ENCODE peak calls at places on chromosomes 6 and 20, in ten cellular contexts. One of them, this sample, is unnamed.

GRCh38 chr6:2579241-2579761 is 171.4 kb downstream of the MYLK4 start:
- DNase-seq in stomach: no peak
- DNase-seq in tibial nerve: no peak
- DNase-seq in GM12865: no peak
- DNase-seq in left ventricle myocardium inferior: peak; percentile 21
- DNase-seq in lower lobe of right lung: peak; percentile 61
- DNase-seq in Panc1: no peak
- DNase-seq in tibial artery: no peak
- DNase-seq in heart right ventricle: peak; percentile 60
- DNase-seq in psoas muscle: no peak
- DNase-seq in this sample: no peak

GRCh38 chr20:43766395-43766794 is 39.6 kb upstream of the GTSF1L start:
- DNase-seq in GM12865: no peak
- DNase-seq in psoas muscle: no peak
- DNase-seq in stomach: no peak
- DNase-seq in left ventricle myocardium inferior: peak; percentile 72
- DNase-seq in lower lobe of right lung: no peak
- DNase-seq in tibial nerve: no peak
- DNase-seq in heart right ventricle: peak; percentile 65
- DNase-seq in tibial artery: no peak
- DNase-seq in Panc1: no peak
- DNase-seq in this sample: no peak

GRCh38 chr20:47663354-47664067 is 121.8 kb downstream of the SULF2 start:
- DNase-seq in stomach: peak; percentile 79
- DNase-seq in GM12865: peak; percentile 78
- DNase-seq in psoas muscle: peak; percentile 87
- DNase-seq in Panc1: peak; percentile 50
- DNase-seq in lower lobe of right lung: peak; percentile 83
- DNase-seq in heart right ventricle: peak; percentile 76
- DNase-seq in tibial artery: peak; percentile 86
- DNase-seq in left ventricle myocardium inferior: peak; percentile 71
- DNase-seq in tibial nerve: peak; percentile 70
- DNase-seq in this sample: peak; percentile 4

GRCh38 chr6:159594750-159595117 is 98.3 kb downstream of the SOD2 start:
- DNase-seq in Panc1: peak; percentile 33
- DNase-seq in GM12865: no peak
- DNase-seq in psoas muscle: no peak
- DNase-seq in tibial artery: no peak
- DNase-seq in tibial nerve: no peak
- DNase-seq in stomach: no peak
- DNase-seq in lower lobe of right lung: no peak
- DNase-seq in heart right ventricle: no peak
- DNase-seq in left ventricle myocardium inferior: no peak
- DNase-seq in this sample: peak; percentile 62

GRCh38 chr20:36307412-36308317 is 1.5 kb downstream of the DLGAP4 start:
- DNase-seq in left ventricle myocardium inferior: no peak
- DNase-seq in tibial artery: no peak
- DNase-seq in GM12865: no peak
- DNase-seq in lower lobe of right lung: no peak
- DNase-seq in Panc1: no peak
- DNase-seq in stomach: peak; percentile 16
- DNase-seq in tibial nerve: no peak
- DNase-seq in heart right ventricle: no peak
- DNase-seq in psoas muscle: no peak
- DNase-seq in this sample: no peak

GRCh38 chr20:57998276-57998675 is 230.2 kb downstream of the ANKRD60 start:
- DNase-seq in lower lobe of right lung: no peak
- DNase-seq in GM12865: no peak
- DNase-seq in stomach: no peak
- DNase-seq in left ventricle myocardium inferior: no peak
- DNase-seq in psoas muscle: no peak
- DNase-seq in tibial artery: peak; percentile 44
- DNase-seq in Panc1: no peak
- DNase-seq in tibial nerve: no peak
- DNase-seq in heart right ventricle: no peak
- DNase-seq in this sample: no peak

GRCh38 chr6:19368511-19368910 is 468.7 kb upstream of the ID4 start:
- DNase-seq in GM12865: no peak
- DNase-seq in left ventricle myocardium inferior: no peak
- DNase-seq in heart right ventricle: no peak
- DNase-seq in tibial nerve: no peak
- DNase-seq in Panc1: no peak
- DNase-seq in lower lobe of right lung: no peak
- DNase-seq in stomach: no peak
- DNase-seq in tibial artery: no peak
- DNase-seq in psoas muscle: no peak
- DNase-seq in this sample: peak; percentile 46

GRCh38 chr6:119887671-119888070 is 538.1 kb upstream of the MAN1A1 start:
- DNase-seq in psoas muscle: no peak
- DNase-seq in Panc1: no peak
- DNase-seq in GM12865: no peak
- DNase-seq in left ventricle myocardium inferior: no peak
- DNase-seq in lower lobe of right lung: no peak
- DNase-seq in tibial artery: no peak
- DNase-seq in tibial nerve: no peak
- DNase-seq in stomach: no peak
- DNase-seq in heart right ventricle: no peak
- DNase-seq in this sample: no peak

GRCh38 chr6:56073315-56073714 is 174.1 kb downstream of the COL21A1 start:
- DNase-seq in psoas muscle: no peak
- DNase-seq in GM12865: no peak
- DNase-seq in left ventricle myocardium inferior: no peak
- DNase-seq in heart right ventricle: peak; percentile 34
- DNase-seq in stomach: no peak
- DNase-seq in tibial nerve: no peak
- DNase-seq in Panc1: no peak
- DNase-seq in lower lobe of right lung: no peak
- DNase-seq in tibial artery: no peak
- DNase-seq in this sample: no peak

GRCh38 chr20:62219992-62220665 is at the start of gene HRH3:
- DNase-seq in stomach: peak; percentile 53
- DNase-seq in heart right ventricle: no peak
- DNase-seq in GM12865: peak; percentile 20
- DNase-seq in lower lobe of right lung: no peak
- DNase-seq in left ventricle myocardium inferior: no peak
- DNase-seq in tibial nerve: no peak
- DNase-seq in psoas muscle: peak; percentile 72
- DNase-seq in tibial artery: no peak
- DNase-seq in Panc1: no peak
- DNase-seq in this sample: no peak

GRCh38 chr20:4814696-4815252 is 93.1 kb downstream of the PRND start:
- DNase-seq in left ventricle myocardium inferior: peak; percentile 35
- DNase-seq in lower lobe of right lung: peak; percentile 76
- DNase-seq in stomach: peak; percentile 44
- DNase-seq in psoas muscle: no peak
- DNase-seq in GM12865: peak; percentile 92
- DNase-seq in Panc1: no peak
- DNase-seq in tibial nerve: no peak
- DNase-seq in heart right ventricle: no peak
- DNase-seq in tibial artery: peak; percentile 69
- DNase-seq in this sample: no peak

GRCh38 chr6:44580901-44581300 is 193.4 kb downstream of the CDC5L start:
- DNase-seq in left ventricle myocardium inferior: no peak
- DNase-seq in stomach: no peak
- DNase-seq in tibial nerve: no peak
- DNase-seq in heart right ventricle: no peak
- DNase-seq in GM12865: no peak
- DNase-seq in psoas muscle: no peak
- DNase-seq in tibial artery: no peak
- DNase-seq in Panc1: no peak
- DNase-seq in lower lobe of right lung: no peak
- DNase-seq in this sample: no peak

GRCh38 chr6:68635706-68636513 is 828 bp downstream of the ADGRB3 start:
- DNase-seq in Panc1: no peak
- DNase-seq in heart right ventricle: no peak
- DNase-seq in left ventricle myocardium inferior: peak; percentile 23
- DNase-seq in lower lobe of right lung: no peak
- DNase-seq in tibial nerve: no peak
- DNase-seq in psoas muscle: peak; percentile 55
- DNase-seq in stomach: no peak
- DNase-seq in tibial artery: no peak
- DNase-seq in GM12865: peak; percentile 9
- DNase-seq in this sample: no peak

GRCh38 chr20:20606881-20607280 is 105.6 kb downstream of the RALGAPA2 start:
- DNase-seq in psoas muscle: no peak
- DNase-seq in Panc1: no peak
- DNase-seq in tibial artery: no peak
- DNase-seq in left ventricle myocardium inferior: no peak
- DNase-seq in heart right ventricle: no peak
- DNase-seq in GM12865: no peak
- DNase-seq in lower lobe of right lung: no peak
- DNase-seq in stomach: no peak
- DNase-seq in tibial nerve: no peak
- DNase-seq in this sample: no peak

GRCh38 chr6:155259202-155259601 is 4.6 kb upstream of the CLDN20 start:
- DNase-seq in GM12865: no peak
- DNase-seq in psoas muscle: no peak
- DNase-seq in left ventricle myocardium inferior: no peak
- DNase-seq in stomach: no peak
- DNase-seq in lower lobe of right lung: no peak
- DNase-seq in tibial artery: no peak
- DNase-seq in heart right ventricle: no peak
- DNase-seq in Panc1: no peak
- DNase-seq in tibial nerve: no peak
- DNase-seq in this sample: no peak

GRCh38 chr6:167441653-167442644 is 117.1 kb downstream of the TTLL2 start:
- DNase-seq in stomach: no peak
- DNase-seq in GM12865: no peak
- DNase-seq in left ventricle myocardium inferior: no peak
- DNase-seq in psoas muscle: no peak
- DNase-seq in lower lobe of right lung: no peak
- DNase-seq in tibial artery: no peak
- DNase-seq in tibial nerve: no peak
- DNase-seq in Panc1: no peak
- DNase-seq in heart right ventricle: peak; percentile 22
- DNase-seq in this sample: no peak
- H3K4me3 ChIP-seq in stomach: no peak overlapping the region
- H3K4me3 ChIP-seq in GM12865: no peak overlapping the region
- H3K4me3 ChIP-seq in left ventricle myocardium inferior: no peak overlapping the region
- H3K4me3 ChIP-seq in psoas muscle: no peak overlapping the region
- H3K4me3 ChIP-seq in lower lobe of right lung: no peak overlapping the region
- H3K4me3 ChIP-seq in tibial artery: no peak overlapping the region
- H3K4me3 ChIP-seq in tibial nerve: no peak overlapping the region
- H3K4me3 ChIP-seq in Panc1: no peak overlapping the region
- H3K4me3 ChIP-seq in heart right ventricle: no peak overlapping the region
- H3K4me3 ChIP-seq in this sample: no peak overlapping the region

DNA sequence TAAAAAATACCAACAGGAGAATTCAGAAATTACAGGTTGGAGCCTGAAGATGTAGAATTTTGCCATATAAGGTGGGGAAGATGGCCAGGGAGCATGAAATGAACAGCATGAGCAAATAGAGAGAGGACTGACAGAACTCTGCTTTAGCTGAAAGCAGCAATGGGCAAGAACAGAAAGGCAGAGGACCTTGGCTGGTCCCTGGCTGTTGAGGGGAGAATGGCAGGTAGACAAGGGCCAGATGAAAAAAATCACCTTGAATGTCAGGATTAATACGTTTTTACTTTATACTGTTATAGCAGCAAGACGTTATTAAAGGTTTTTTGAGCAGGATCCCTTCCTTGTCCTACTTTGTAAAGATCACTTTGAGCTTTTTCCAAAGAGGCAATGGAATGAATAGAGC is 991 bp downstream of the PPIL1 start:
- DNase-seq in tibial nerve: no peak
- DNase-seq in Panc1: no peak
- DNase-seq in psoas muscle: no peak
- DNase-seq in left ventricle myocardium inferior: no peak
- DNase-seq in GM12865: peak; percentile 25
- DNase-seq in heart right ventricle: no peak
- DNase-seq in lower lobe of right lung: no peak
- DNase-seq in tibial artery: no peak
- DNase-seq in stomach: no peak
- DNase-seq in this sample: no peak
- TF ChIP-seq CTCF in tibial nerve: no peak
- TF ChIP-seq CTCF in Panc1: peak; percentile 22
- TF ChIP-seq CTCF in psoas muscle: no peak
- TF ChIP-seq CTCF in left ventricle myocardium inferior: no peak
- TF ChIP-seq CTCF in GM12865: peak; percentile 6
- TF ChIP-seq CTCF in heart right ventricle: peak; percentile 16
- TF ChIP-seq CTCF in lower lobe of right lung: no peak
- TF ChIP-seq CTCF in tibial artery: no peak
- TF ChIP-seq CTCF in stomach: no peak
- TF ChIP-seq CTCF in this sample: peak; percentile 50

GRCh38 chr20:24962510-24962909 is 13.4 kb downstream of the CST7 start:
- DNase-seq in heart right ventricle: no peak
- DNase-seq in lower lobe of right lung: no peak
- DNase-seq in psoas muscle: no peak
- DNase-seq in left ventricle myocardium inferior: no peak
- DNase-seq in tibial artery: no peak
- DNase-seq in stomach: no peak
- DNase-seq in Panc1: no peak
- DNase-seq in tibial nerve: no peak
- DNase-seq in GM12865: no peak
- DNase-seq in this sample: no peak
- H3K4me3 ChIP-seq in heart right ventricle: no peak overlapping the region
- H3K4me3 ChIP-seq in lower lobe of right lung: no peak overlapping the region
- H3K4me3 ChIP-seq in psoas muscle: no peak overlapping the region
- H3K4me3 ChIP-seq in left ventricle myocardium inferior: no peak overlapping the region
- H3K4me3 ChIP-seq in tibial artery: no peak overlapping the region
- H3K4me3 ChIP-seq in stomach: no peak overlapping the region
- H3K4me3 ChIP-seq in Panc1: no peak overlapping the region
- H3K4me3 ChIP-seq in tibial nerve: no peak overlapping the region
- H3K4me3 ChIP-seq in GM12865: no peak overlapping the region
- H3K4me3 ChIP-seq in this sample: no peak overlapping the region

DNA sequence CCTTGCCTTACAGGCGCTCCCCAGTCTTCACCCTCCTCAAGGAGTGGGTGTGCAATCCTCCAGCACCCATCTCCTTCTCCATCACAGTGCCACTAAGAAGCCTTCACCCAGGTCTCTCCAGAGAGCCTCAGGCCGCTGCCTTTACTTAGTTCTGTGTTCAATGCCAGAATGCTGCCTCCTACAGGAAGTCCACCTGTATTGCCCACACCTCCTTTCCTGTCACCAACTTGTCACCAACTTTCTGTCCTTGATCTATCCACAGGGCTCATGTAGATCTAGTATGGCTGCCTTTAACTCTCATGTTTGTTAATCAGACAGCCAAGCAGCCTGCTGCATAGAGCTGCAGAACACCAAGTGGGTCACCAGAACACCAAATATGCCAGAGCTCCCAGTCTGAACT is 546 bp upstream of the LST1 start:
- DNase-seq in GM12865: peak; percentile 83
- DNase-seq in tibial nerve: no peak
- DNase-seq in heart right ventricle: no peak
- DNase-seq in tibial artery: no peak
- DNase-seq in left ventricle myocardium inferior: no peak
- DNase-seq in psoas muscle: no peak
- DNase-seq in lower lobe of right lung: no peak
- DNase-seq in Panc1: no peak
- DNase-seq in stomach: no peak
- DNase-seq in this sample: no peak
- TF ChIP-seq CTCF in GM12865: peak; percentile 62
- TF ChIP-seq CTCF in tibial nerve: no peak
- TF ChIP-seq CTCF in heart right ventricle: peak; percentile 42
- TF ChIP-seq CTCF in tibial artery: no peak
- TF ChIP-seq CTCF in left ventricle myocardium inferior: no peak
- TF ChIP-seq CTCF in psoas muscle: no peak
- TF ChIP-seq CTCF in lower lobe of right lung: peak; percentile 22
- TF ChIP-seq CTCF in Panc1: no peak
- TF ChIP-seq CTCF in stomach: no peak
- TF ChIP-seq CTCF in this sample: peak; percentile 67

This sample was measured in epithelial cell of proximal tubule.